ENCODE peak calls at places on chromosomes 6 and 20, in five cellular contexts. N, S, I, X and H are unnamed samples.

GRCh38 chr6:169140986-169141495 is 112.6 kb downstream of the THBS2 start:
- DNase-seq in I (no peak), X (no peak), N (no peak), S (no peak), H (no peak)

GRCh38 chr6:157629220-157629619 is 193.8 kb upstream of the SNX9 start:
- DNase-seq in S (no peak), N (no peak), I (no peak), X (no peak), H (peak; percentile 88)

GRCh38 chr6:11711644-11711993 is 67.0 kb downstream of the ADTRP start:
- DNase-seq in I (no peak), S (no peak), X (no peak), N (no peak), H (no peak)

GRCh38 chr6:23413327-23414203 is 712.5 kb upstream of the NRSN1 start:
- DNase-seq in X (no peak), I (no peak), N (no peak), S (no peak), H (peak; percentile 29)

GRCh38 chr6:156820089-156820798 is 43.1 kb downstream of the ARID1B start:
- DNase-seq in I (no peak), S (no peak), N (no peak), X (no peak), H (no peak)

GRCh38 chr6:157528931-157529653 is 148.1 kb downstream of the ZDHHC14 start:
- DNase-seq in X (no peak), N (no peak), S (no peak), I (no peak), H (peak; percentile 10)

GRCh38 chr20:36491901-36492617 is 49.3 kb upstream of the MYL9 start:
- DNase-seq in N (no peak), X (no peak), S (peak; percentile 9), I (peak; percentile 60), H (no peak)

GRCh38 chr6:5100806-5101205 is 15.7 kb downstream of the PPP1R3G start:
- DNase-seq in N (no peak), X (no peak), S (no peak), I (no peak), H (no peak)

GRCh38 chr6:169722362-169723199 is 1.7 kb downstream of the PHF10 start:
- DNase-seq in X (peak; percentile 40), N (peak; percentile 39), S (peak; percentile 5), I (no peak), H (peak; percentile 85)

GRCh38 chr20:36214684-36215256 is 21.5 kb upstream of the AAR2 start:
- DNase-seq in I (no peak), S (no peak), N (no peak), X (peak; percentile 46), H (no peak)

GRCh38 chr6:168796106-168796505 is 355.1 kb downstream of the SMOC2 start:
- DNase-seq in I (no peak), S (no peak), N (no peak), X (no peak), H (no peak)

GRCh38 chr6:168194732-168195565 is 115.9 kb upstream of the FRMD1 start:
- DNase-seq in N (no peak), I (no peak), X (no peak), S (no peak), H (no peak)

GRCh38 chr6:80338201-80338836 is 231.8 kb downstream of the BCKDHB start:
- DNase-seq in S (peak; percentile 44), I (peak; percentile 43), N (peak; percentile 35), X (peak; percentile 57), H (no peak)

GRCh38 chr6:84773431-84774173 is 9.2 kb upstream of the TBX18 start:
- DNase-seq in N (no peak), S (no peak), I (no peak), X (peak; percentile 68), H (no peak)

GRCh38 chr6:144886682-144887081 is 601.5 kb downstream of the UTRN start:
- DNase-seq in I (no peak), N (no peak), X (no peak), S (no peak), H (no peak)

GRCh38 chr6:11593096-11593495 is 55.5 kb downstream of the TMEM170B start:
- DNase-seq in N (no peak), X (no peak), S (no peak), I (no peak), H (no peak)

GRCh38 chr6:37311666-37312473 is 41.9 kb upstream of the RNF8 start:
- DNase-seq in S (no peak), X (no peak), N (no peak), I (no peak), H (peak; percentile 66)

GRCh38 chr6:31771992-31772358 is 5.2 kb downstream of the VWA7 start:
- DNase-seq in I (no peak), N (no peak), S (no peak), X (no peak), H (peak; percentile 49)

GRCh38 chr6:126701799-126702198 is 361.9 kb downstream of the CENPW start:
- DNase-seq in S (no peak), X (no peak), N (no peak), I (no peak), H (no peak)

GRCh38 chr20:62163986-62164762 is 18.7 kb upstream of the MTG2 start:
- DNase-seq in S (no peak), X (no peak), N (no peak), I (no peak), H (no peak)
- H3K4me1 ChIP-seq in S (no peaks in the 10 kb centered on the region), X (no peaks in the 10 kb centered on the region), N (no peaks in the 10 kb centered on the region), I (no peaks in the 10 kb centered on the region), H (peaks cover 26% of the 10 kb centered on the region)

DNA sequence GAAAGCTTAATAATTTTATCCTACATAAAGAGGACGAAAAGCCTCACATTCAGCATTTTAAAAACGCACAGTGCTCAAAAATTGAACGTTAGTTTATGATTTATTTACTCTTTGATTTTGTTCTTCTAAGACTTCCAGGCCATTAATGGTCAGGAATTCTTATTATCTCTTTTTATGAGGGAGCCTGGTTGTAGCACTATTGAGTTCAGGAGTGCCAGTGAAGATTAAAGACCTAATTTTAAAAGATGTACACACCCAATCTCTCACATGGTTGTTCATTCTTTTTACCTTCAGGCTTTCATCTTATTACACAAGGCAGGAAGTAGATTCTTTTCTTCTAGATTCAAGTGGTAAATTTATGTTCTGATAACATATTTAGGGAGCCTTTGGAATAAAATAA is 68.6 kb downstream of the HDDC2 start:
- DNase-seq in X (no peak), I (no peak), N (no peak), S (no peak), H (no peak)
- H3K4me1 ChIP-seq in X (peaks cover 37% of the 10 kb centered on the region), I (no peaks in the 10 kb centered on the region), N (peaks cover 19% of the 10 kb centered on the region), S (no peaks in the 10 kb centered on the region), H (no peaks in the 10 kb centered on the region)

DNA sequence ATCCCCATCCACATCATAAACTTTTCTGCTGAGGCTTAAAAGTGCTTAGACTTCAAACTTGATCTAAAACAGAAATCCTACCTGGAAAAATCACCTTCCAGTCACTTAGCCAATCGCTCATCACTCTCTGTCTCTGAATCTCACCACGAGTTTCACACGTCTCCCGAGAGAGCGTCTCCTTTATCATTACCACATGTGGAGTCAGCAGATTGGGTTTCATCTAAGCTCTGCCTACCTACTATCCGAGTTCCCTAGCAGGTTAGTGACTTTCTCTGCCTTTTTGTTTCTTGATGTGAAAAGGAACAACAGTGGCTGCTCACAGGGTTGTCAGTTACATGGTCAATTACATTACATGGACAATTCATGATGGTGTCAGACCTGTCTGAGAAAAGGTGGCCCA is 286.2 kb downstream of the ESR1 start:
- DNase-seq in I (no peak), S (no peak), X (no peak), N (no peak), H (no peak)
- H3K4me1 ChIP-seq in I (no peaks in the 10 kb centered on the region), S (no peaks in the 10 kb centered on the region), X (peaks cover 38% of the 10 kb centered on the region), N (peaks cover 6% of the 10 kb centered on the region), H (peaks cover 43% of the 10 kb centered on the region)

GRCh38 chr6:39341942-39342341 is 19.4 kb upstream of the KCNK16 start:
- DNase-seq in S (no peak), X (no peak), N (no peak), I (no peak), H (no peak)
- H3K4me1 ChIP-seq in S (no peaks in the 10 kb centered on the region), X (no peaks in the 10 kb centered on the region), N (peaks cover 3% of the 10 kb centered on the region), I (no peaks in the 10 kb centered on the region), H (no peaks in the 10 kb centered on the region)